ENCODE peak calls at places on chromosomes 3 and 15, in four cellular contexts. B is HuH-7.5, N is RWPE2, J is T-helper 9 cell. I is an unnamed sample.

GRCh38 chr3:111808439-111808838 is 50.6 kb upstream of the PHLDB2 start:
- DNase-seq in B (no peak), N (no peak), J (no peak), I (no peak)

GRCh38 chr3:197465996-197466549 is 89.7 kb downstream of the BDH1 start:
- DNase-seq in B (no peak), N (no peak), J (no peak), I (no peak)

GRCh38 chr3:115503386-115503785 is 119.9 kb upstream of the GAP43 start:
- DNase-seq in B (no peak), N (no peak), J (no peak), I (no peak)

GRCh38 chr3:50226888-50227389 is 9.1 kb upstream of the GNAI2 start:
- DNase-seq in B (no peak), N (no peak), J (peak; percentile 30), I (peak; percentile 91)

GRCh38 chr3:177346878-177347277 is 149.6 kb upstream of the TBL1XR1 start:
- DNase-seq in B (no peak), N (no peak), J (no peak), I (no peak)

GRCh38 chr3:172355836-172356235 is 92.4 kb downstream of the GHSR start:
- DNase-seq in B (no peak), N (no peak), J (no peak), I (no peak)

GRCh38 chr3:61575893-61576292 is 14.5 kb downstream of the PTPRG start:
- DNase-seq in B (no peak), N (no peak), J (no peak), I (no peak)

GRCh38 chr3:111684640-111685039 is 89.5 kb upstream of the ZBED2 start:
- DNase-seq in B (no peak), N (no peak), J (no peak), I (no peak)

GRCh38 chr15:64092075-64092820 is 1.4 kb downstream of the CIAO2A start:
- DNase-seq in B (no peak), N (no peak), J (no peak), I (no peak)

GRCh38 chr3:56737001-56737400 is 53.9 kb upstream of the TASOR start:
- DNase-seq in B (no peak), N (no peak), J (no peak), I (no peak)

GRCh38 chr3:167032267-167032876 is 347.7 kb downstream of the ZBBX start:
- DNase-seq in B (peak; percentile 3), N (no peak), J (no peak), I (no peak)

GRCh38 chr3:16132926-16133325 is 41.6 kb upstream of the GALNT15 start:
- DNase-seq in B (no peak), N (no peak), J (no peak), I (no peak)

GRCh38 chr3:61847784-61848462 is 286.6 kb downstream of the PTPRG start:
- DNase-seq in B (no peak), N (no peak), J (no peak), I (no peak)

GRCh38 chr3:56593455-56594158 is 36.6 kb downstream of the CCDC66 start:
- DNase-seq in B (no peak), N (no peak), J (peak; percentile 32), I (no peak)

GRCh38 chr3:38404286-38404685 is 49.4 kb upstream of the ACVR2B start:
- DNase-seq in B (no peak), N (no peak), J (no peak), I (no peak)

GRCh38 chr3:18153571-18154173 is 271.5 kb downstream of the SATB1 start:
- DNase-seq in B (peak; percentile 29), N (no peak), J (no peak), I (no peak)

GRCh38 chr3:17632401-17633100 is 109.9 kb downstream of the TBC1D5 start:
- DNase-seq in B (no peak), N (no peak), J (no peak), I (no peak)

GRCh38 chr3:116446037-116446436 is 750 bp upstream of the LSAMP start:
- DNase-seq in B (no peak), N (no peak), J (no peak), I (no peak)

I was measured in mesenteric fat pad.